ENCODE peak calls at places on chromosomes 3 and 15, in six cellular contexts. I, W, B, C, Y and Z are unnamed samples.

GRCh38 chr3:1269808-1270207 is 177.0 kb downstream of the CNTN6 start:
- DNase-seq in I (no peak), W (no peak), B (no peak), C (peak; percentile 3), Y (no peak), Z (no peak)

GRCh38 chr3:32684029-32684799 is 774 bp upstream of the CNOT10 start:
- DNase-seq in I (no peak), W (no peak), B (no peak), C (peak; percentile 9), Y (no peak), Z (no peak)

GRCh38 chr3:168952551-168952950 is 711.0 kb downstream of the MECOM start:
- DNase-seq in I (no peak), W (no peak), B (no peak), C (peak; percentile 28), Y (peak; percentile 12), Z (no peak)

GRCh38 chr3:134476306-134476705 is 9.5 kb downstream of the ANAPC13 start:
- DNase-seq in I (no peak), W (no peak), B (no peak), C (no peak), Y (no peak), Z (no peak)

GRCh38 chr15:77607111-77607893 is 25.4 kb downstream of the LINGO1 start:
- DNase-seq in I (no peak), W (peak; percentile 54), B (no peak), C (peak; percentile 53), Y (no peak), Z (no peak)

GRCh38 chr15:90210593-90210992 is 9.5 kb downstream of the SEMA4B start:
- DNase-seq in I (no peak), W (no peak), B (peak; percentile 74), C (no peak), Y (no peak), Z (no peak)

GRCh38 chr3:132788299-132788698 is 66.1 kb upstream of the NPHP3 start:
- DNase-seq in I (no peak), W (peak; percentile 69), B (no peak), C (peak; percentile 80), Y (no peak), Z (no peak)

GRCh38 chr15:34342737-34343575 is at the start of the genes NOP10 and NUTM1:
- DNase-seq in I (peak; percentile 96), W (peak; percentile 90), B (peak; percentile 91), C (peak; percentile 94), Y (peak; percentile 83), Z (peak; percentile 97)

GRCh38 chr3:24608701-24609387 is 114.2 kb upstream of the THRB start:
- DNase-seq in I (no peak), W (no peak), B (no peak), C (no peak), Y (no peak), Z (no peak)

GRCh38 chr3:187922704-187923393 is 177.6 kb upstream of the BCL6 start:
- DNase-seq in I (no peak), W (no peak), B (no peak), C (peak; percentile 89), Y (no peak), Z (no peak)

GRCh38 chr3:133989931-133990702 is 39.6 kb downstream of the SLCO2A1 start:
- DNase-seq in I (no peak), W (no peak), B (no peak), C (no peak), Y (no peak), Z (no peak)

GRCh38 chr3:177057768-177058167 is 139.5 kb downstream of the TBL1XR1 start:
- DNase-seq in I (no peak), W (no peak), B (no peak), C (no peak), Y (no peak), Z (no peak)

GRCh38 chr3:30689202-30689641 is 82.8 kb downstream of the TGFBR2 start:
- DNase-seq in I (no peak), W (no peak), B (peak; percentile 47), C (peak; percentile 57), Y (peak; percentile 46), Z (no peak)

GRCh38 chr3:36653095-36653494 is 111.3 kb downstream of the DCLK3 start:
- DNase-seq in I (no peak), W (no peak), B (no peak), C (peak; percentile 60), Y (no peak), Z (no peak)

GRCh38 chr3:53846134-53846850 is at the start of the genes CHDH and IL17RB:
- DNase-seq in I (peak; percentile 82), W (peak; percentile 51), B (peak; percentile 95), C (no peak), Y (peak; percentile 76), Z (peak; percentile 77)

GRCh38 chr3:12400795-12401194 is 83.5 kb upstream of the TSEN2 start:
- DNase-seq in I (no peak), W (no peak), B (no peak), C (peak; percentile 86), Y (no peak), Z (no peak)

GRCh38 chr3:38000242-38000916 is 9.8 kb downstream of the VILL start:
- DNase-seq in I (no peak), W (peak; percentile 14), B (peak; percentile 40), C (no peak), Y (no peak), Z (no peak)

GRCh38 chr3:45560270-45561020 is 34.1 kb upstream of the LIMD1 start:
- DNase-seq in I (no peak), W (peak; percentile 75), B (no peak), C (no peak), Y (no peak), Z (no peak)

GRCh38 chr3:69869643-69870042 is 129.9 kb upstream of the SAMMSON start:
- DNase-seq in I (no peak), W (no peak), B (no peak), C (peak; percentile 99), Y (no peak), Z (no peak)

GRCh38 chr3:119497824-119498187 is 541 bp upstream of the TIMMDC1 start:
- DNase-seq in I (no peak), W (peak; percentile 19), B (no peak), C (peak; percentile 28), Y (no peak), Z (no peak)

GRCh38 chr3:30665539-30665938 is 59.1 kb downstream of the TGFBR2 start:
- DNase-seq in I (no peak), W (no peak), B (no peak), C (no peak), Y (no peak), Z (no peak)

GRCh38 chr3:23829242-23829934 is 23.6 kb downstream of the UBE2E1 start:
- DNase-seq in I (no peak), W (no peak), B (no peak), C (no peak), Y (no peak), Z (no peak)

GRCh38 chr15:98853161-98853560 is 154.4 kb downstream of the PGPEP1L start:
- DNase-seq in I (peak; percentile 81), W (peak; percentile 90), B (peak; percentile 73), C (peak; percentile 95), Y (peak; percentile 61), Z (peak; percentile 76)

GRCh38 chr15:62606376-62607164 is 436.0 kb upstream of the TPM1 start:
- DNase-seq in I (no peak), W (no peak), B (no peak), C (peak; percentile 99), Y (no peak), Z (no peak)

GRCh38 chr15:21261965-21262850 is 178.1 kb downstream of the POTEB3 start:
- DNase-seq in I (peak; percentile 53), W (no peak), B (peak; percentile 84), C (no peak), Y (no peak), Z (no peak)

GRCh38 chr3:195850857-195851531 is 39.3 kb upstream of the MUC4 start:
- DNase-seq in I (peak; percentile 89), W (peak; percentile 88), B (peak; percentile 79), C (peak; percentile 88), Y (peak; percentile 37), Z (peak; percentile 88)

GRCh38 chr15:65818927-65819562 is 27.0 kb upstream of the DENND4A start:
- DNase-seq in I (no peak), W (no peak), B (no peak), C (peak; percentile 48), Y (no peak), Z (no peak)

GRCh38 chr15:34271493-34271892 is 46.7 kb downstream of the EMC4 start:
- DNase-seq in I (no peak), W (peak; percentile 72), B (no peak), C (peak; percentile 90), Y (no peak), Z (no peak)

GRCh38 chr3:130905551-130905950 is 11.7 kb downstream of the ATP2C1 start:
- DNase-seq in I (no peak), W (no peak), B (no peak), C (peak; percentile 54), Y (no peak), Z (no peak)

GRCh38 chr3:186596568-186597287 is 16.1 kb upstream of the AHSG start:
- DNase-seq in I (no peak), W (no peak), B (no peak), C (peak; percentile 39), Y (no peak), Z (peak; percentile 76)